ENCODE peak calls at places on chromosomes 4 and X, in eight cellular contexts. H is thoracic aorta, G is colonic mucosa, B is psoas muscle, X is H9, R is OCI-LY7, N is lung, U is aorta. P is an unnamed sample. For H3K4me1, the result is how much of the 10 kb centered on the place peaks cover.

GRCh38 chrX:12770440-12770839 is 20.8 kb upstream of the PRPS2 start:
- DNase-seq in H (no peak), G (no peak), B (no peak), X (no peak), R (peak), N (no peak), U (no peak), P (peak)

GRCh38 chr4:42360158-42360557 is 37.1 kb upstream of the SHISA3 start:
- DNase-seq in H (no peak), G (no peak), B (no peak), X (no peak), R (no peak), N (no peak), U (no peak), P (no peak)

GRCh38 chrX:41116948-41117347 is 31.7 kb downstream of the USP9X start:
- DNase-seq in H (no peak), G (no peak), B (no peak), X (no peak), R (peak), N (no peak), U (no peak), P (peak)

GRCh38 chr4:96162631-96163030 is 322.7 kb downstream of the PDHA2 start:
- DNase-seq in H (no peak), G (no peak), B (no peak), X (no peak), R (no peak), N (no peak), U (no peak), P (no peak)

GRCh38 chr4:26139310-26139924 is 181.4 kb upstream of the RBPJ start:
- DNase-seq in H (no peak), G (no peak), B (no peak), X (no peak), R (no peak), N (no peak), U (no peak), P (no peak)

GRCh38 chrX:118702741-118703140 is 24.7 kb upstream of the IL13RA1 start:
- DNase-seq in H (no peak), G (no peak), B (no peak), X (no peak), R (no peak), N (no peak), U (no peak), P (no peak)

GRCh38 chr4:186144596-186145569 is 40.4 kb downstream of the FAM149A start:
- DNase-seq in H (no peak), G (peak), B (peak), X (peak), R (no peak), N (no peak), U (peak), P (no peak)

GRCh38 chr4:24979554-24979953 is 51.2 kb downstream of the LGI2 start:
- DNase-seq in H (no peak), G (peak), B (no peak), X (peak), R (no peak), N (peak), U (no peak), P (no peak)

GRCh38 chrX:102899940-102900916 is 36.8 kb upstream of the RAB40AL start:
- DNase-seq in H (peak), G (peak), B (peak), X (peak), R (peak), N (peak), U (peak), P (peak)

GRCh38 chr4:83644677-83645639 is 109.0 kb downstream of the GPAT3 start:
- DNase-seq in H (no peak), G (no peak), B (no peak), X (no peak), R (peak), N (no peak), U (no peak), P (peak)

GRCh38 chrX:47573334-47574095 is 8.7 kb upstream of the TIMP1 start:
- DNase-seq in H (no peak), G (peak), B (no peak), X (peak), R (no peak), N (no peak), U (no peak), P (peak)

GRCh38 chr4:5636766-5637670 is 71.3 kb downstream of the EVC2 start:
- DNase-seq in H (no peak), G (no peak), B (no peak), X (no peak), R (no peak), N (no peak), U (no peak), P (no peak)

GRCh38 chr4:81084029-81084428 is 53.5 kb downstream of the BMP3 start:
- DNase-seq in H (no peak), G (no peak), B (no peak), X (no peak), R (no peak), N (no peak), U (no peak), P (no peak)

GRCh38 chr4:81913427-81913878 is 441.7 kb upstream of the RASGEF1B start:
- DNase-seq in H (no peak), G (peak), B (no peak), X (peak), R (peak), N (peak), U (no peak), P (peak)

GRCh38 chr4:95606739-95607138 is 58.0 kb upstream of the UNC5C start:
- DNase-seq in H (no peak), G (no peak), B (no peak), X (no peak), R (no peak), N (no peak), U (no peak), P (no peak)

GRCh38 chr4:138451264-138451663 is 209.1 kb upstream of the SLC7A11 start:
- DNase-seq in H (no peak), G (no peak), B (no peak), X (no peak), R (no peak), N (no peak), U (no peak), P (no peak)

GRCh38 chr4:7043521-7044414 is 596 bp downstream of the TADA2B start:
- DNase-seq in H (no peak), G (peak), B (peak), X (no peak), R (peak), N (peak), U (peak), P (peak)

GRCh38 chr4:104938624-104939023 is 208.1 kb upstream of the TET2 start:
- DNase-seq in H (no peak), G (no peak), B (no peak), X (no peak), R (no peak), N (no peak), U (no peak), P (no peak)

GRCh38 chr4:153489856-153490558 is 23.8 kb downstream of the TMEM131L start:
- DNase-seq in H (no peak), G (no peak), B (no peak), X (no peak), R (no peak), N (no peak), U (no peak), P (no peak)

GRCh38 chrX:68942141-68942540 is 113.3 kb downstream of the EFNB1 start:
- DNase-seq in H (no peak), G (peak), B (no peak), X (no peak), R (no peak), N (peak), U (no peak), P (no peak)

GRCh38 chrX:26070882-26071281 is 67.3 kb upstream of the MAGEB18 start:
- DNase-seq in H (no peak), G (no peak), B (no peak), X (no peak), R (no peak), N (no peak), U (no peak), P (no peak)

GRCh38 chrX:38205037-38205436 is 15.6 kb downstream of the SRPX start:
- DNase-seq in H (no peak), G (no peak), B (no peak), X (no peak), R (peak), N (no peak), U (no peak), P (peak)

GRCh38 chrX:51420610-51421009 is 75.8 kb downstream of the NUDT11 start:
- DNase-seq in H (no peak), G (peak), B (no peak), X (no peak), R (peak), N (no peak), U (no peak), P (peak)

GRCh38 chr4:26050671-26051070 is 136.7 kb downstream of the SMIM20 start:
- DNase-seq in H (no peak), G (no peak), B (no peak), X (no peak), R (no peak), N (no peak), U (no peak), P (no peak)

GRCh38 chrX:19800821-19801220 is 86.6 kb downstream of the SH3KBP1 start:
- DNase-seq in H (no peak), G (no peak), B (no peak), X (no peak), R (peak), N (no peak), U (no peak), P (no peak)

GRCh38 chr4:94451051-94451404 is 714 bp upstream of the PDLIM5 start:
- DNase-seq in H (no peak), G (no peak), B (no peak), X (no peak), R (no peak), N (no peak), U (no peak), P (peak)

GRCh38 chr4:94452476-94453300 is 946 bp downstream of the PDLIM5 start:
- DNase-seq in H (peak), G (peak), B (peak), X (peak), R (peak), N (peak), U (peak), P (peak)

GRCh38 chr4:94454405-94454804 is 2.7 kb downstream of the PDLIM5 start:
- DNase-seq in H (no peak), G (no peak), B (no peak), X (no peak), R (no peak), N (no peak), U (no peak), P (no peak)

GRCh38 chr4:94453534-94453963 is 1.8 kb downstream of the PDLIM5 start:
- DNase-seq in H (no peak), G (peak), B (no peak), X (no peak), R (no peak), N (no peak), U (no peak), P (peak)

GRCh38 chr4:94451669-94452475 is at the start of gene PDLIM5:
- DNase-seq in H (peak), G (peak), B (peak), X (peak), R (peak), N (peak), U (peak), P (peak)
- H3K27ac ChIP-seq in H (peak), G (peak), B (peak), X (no peak), R (no peak), N (peak), U (peak), P (peak)

GRCh38 chr4:41142946-41143720 is 71.2 kb downstream of the APBB2 start:
- DNase-seq in H (peak), G (no peak), B (peak), X (no peak), R (no peak), N (peak), U (no peak), P (no peak)
- H3K4me1 ChIP-seq in H (half or more), G (under half), B (under half), X (under half), R (under half), N (under half), U (under half), P (under half)

GRCh38 chr4:111303806-111304205 is 680.9 kb upstream of the PITX2 start:
- DNase-seq in H (no peak), G (no peak), B (no peak), X (no peak), R (no peak), N (no peak), U (no peak), P (no peak)
- H3K27ac ChIP-seq in H (no peak), G (no peak), B (no peak), X (no peak), R (no peak), N (no peak), U (no peak), P (no peak)

GRCh38 chr4:171629182-171629581 is 184.0 kb upstream of the GALNTL6 start:
- DNase-seq in H (no peak), G (no peak), B (no peak), X (no peak), R (no peak), N (no peak), U (no peak), P (no peak)
- H3K4me1 ChIP-seq in H (under half), G (under half), B (under half), X (under half), R (under half), N (under half), U (under half), P (under half)

GRCh38 chrX:108303682-108304081 is 134.5 kb downstream of the COL4A6 start:
- DNase-seq in H (no peak), G (no peak), B (no peak), X (no peak), R (no peak), N (no peak), U (no peak), P (no peak)

GRCh38 chrX:108297290-108297689 is 140.9 kb downstream of the COL4A6 start:
- DNase-seq in H (no peak), G (no peak), B (no peak), X (no peak), R (no peak), N (no peak), U (no peak), P (no peak)

GRCh38 chrX:108299101-108299591 is 139.1 kb downstream of the COL4A6 start:
- DNase-seq in H (no peak), G (no peak), B (no peak), X (no peak), R (no peak), N (no peak), U (no peak), P (no peak)

GRCh38 chrX:108299704-108300103 is 138.5 kb downstream of the COL4A6 start:
- DNase-seq in H (no peak), G (no peak), B (no peak), X (no peak), R (no peak), N (no peak), U (no peak), P (no peak)

DNA sequence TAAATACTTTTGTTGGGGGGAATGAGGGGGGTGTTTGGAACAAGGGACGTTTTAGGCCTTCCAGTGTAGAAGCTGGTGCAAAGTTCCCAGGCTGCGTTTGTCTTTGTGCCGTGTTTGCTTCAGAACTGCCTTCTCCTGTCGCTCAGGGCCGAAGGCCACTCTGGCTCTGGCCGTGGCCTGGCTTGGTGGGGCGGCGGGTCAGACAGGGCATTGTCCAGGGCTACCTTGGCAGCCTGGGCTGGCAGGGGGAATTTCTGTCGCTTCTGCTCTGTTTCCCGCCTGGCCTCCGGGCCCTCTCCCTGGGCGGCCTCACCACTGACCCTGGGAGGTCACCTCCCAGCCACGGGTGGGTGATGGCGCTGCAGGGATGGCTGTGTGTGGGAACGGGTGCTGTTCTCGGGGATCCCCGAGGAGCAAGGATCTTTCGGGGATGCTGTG is 140.0 kb downstream of the COL4A6 start:
- DNase-seq in H (no peak), G (no peak), B (no peak), X (no peak), R (no peak), N (no peak), U (no peak), P (no peak)
- H3K27ac ChIP-seq in H (no peak), G (no peak), B (no peak), X (no peak), R (no peak), N (no peak), U (no peak), P (no peak)